ENCODE peak calls at places on chromosome 20, in five cellular contexts. J is stomach, M is AG09319, D is A549, N is cardiac muscle cell. T is an unnamed sample.

GRCh38 chr20:40232288-40232687 is 456.7 kb downstream of the MAFB start:
- DNase-seq in J (no peak), M (no peak), D (no peak), N (no peak), T (no peak)

GRCh38 chr20:45816951-45817651 is 4.7 kb downstream of the UBE2C start:
- DNase-seq in J (no peak), M (no peak), D (no peak), N (no peak), T (no peak)

GRCh38 chr20:61756446-61756845 is 309.2 kb downstream of the TAF4 start:
- DNase-seq in J (no peak), M (no peak), D (no peak), N (no peak), T (no peak)

GRCh38 chr20:4195499-4195898 is 180.1 kb upstream of the RNF24 start:
- DNase-seq in J (no peak), M (no peak), D (peak; percentile 52), N (peak; percentile 52), T (peak; percentile 32)

GRCh38 chr20:63941282-63942060 is 14.7 kb downstream of the UCKL1 start:
- DNase-seq in J (peak; percentile 64), M (no peak), D (no peak), N (peak; percentile 32), T (no peak)

GRCh38 chr20:39568090-39568489 is 605.9 kb downstream of the DHX35 start:
- DNase-seq in J (no peak), M (no peak), D (no peak), N (no peak), T (no peak)

GRCh38 chr20:20480689-20481088 is 112.8 kb downstream of the INSM1 start:
- DNase-seq in J (no peak), M (peak; percentile 56), D (no peak), N (no peak), T (no peak)

GRCh38 chr20:40654876-40655275 is 34.2 kb downstream of the MAFB start:
- DNase-seq in J (no peak), M (no peak), D (no peak), N (no peak), T (no peak)

GRCh38 chr20:44187763-44188709 is 1.0 kb upstream of the JPH2 start:
- DNase-seq in J (no peak), M (no peak), D (no peak), N (peak; percentile 67), T (no peak)

GRCh38 chr20:10985536-10985935 is 311.7 kb upstream of the JAG1 start:
- DNase-seq in J (no peak), M (no peak), D (no peak), N (no peak), T (no peak)

GRCh38 chr20:25376886-25377285 is 13.7 kb downstream of the ABHD12 start:
- DNase-seq in J (no peak), M (no peak), D (no peak), N (no peak), T (no peak)

GRCh38 chr20:32244150-32244823 is 33.2 kb upstream of the KIF3B start:
- DNase-seq in J (no peak), M (no peak), D (no peak), N (no peak), T (no peak)

GRCh38 chr20:6122873-6123649 is at the start of gene FERMT1:
- DNase-seq in J (peak; percentile 68), M (peak; percentile 18), D (peak; percentile 85), N (peak; percentile 79), T (peak; percentile 45)

GRCh38 chr20:48703511-48704219 is 124.1 kb downstream of the PREX1 start:
- DNase-seq in J (no peak), M (no peak), D (no peak), N (no peak), T (no peak)

GRCh38 chr20:1776608-1777475 is 118.4 kb upstream of the SIRPA start:
- DNase-seq in J (peak; percentile 84), M (peak; percentile 75), D (peak; percentile 69), N (peak; percentile 92), T (peak; percentile 95)

GRCh38 chr20:50892394-50892793 is 38.8 kb downstream of the ADNP start:
- DNase-seq in J (no peak), M (no peak), D (no peak), N (no peak), T (no peak)

GRCh38 chr20:62616728-62617621 is 25.3 kb upstream of the SLCO4A1 start:
- DNase-seq in J (peak; percentile 84), M (peak; percentile 10), D (peak; percentile 85), N (peak; percentile 85), T (peak; percentile 79)

GRCh38 chr20:16241911-16242310 is 331.3 kb downstream of the KIF16B start:
- DNase-seq in J (no peak), M (no peak), D (no peak), N (peak; percentile 34), T (no peak)
- TF ChIP-seq CTCF in J (no peak), M (peak; percentile 9), D (no peak), N (no peak), T (peak; percentile 20)

GRCh38 chr20:9177278-9177677 is 108.4 kb downstream of the PLCB4 start:
- DNase-seq in J (no peak), M (no peak), D (no peak), N (no peak), T (no peak)

GRCh38 chr20:9169409-9169808 is 100.5 kb downstream of the PLCB4 start:
- DNase-seq in J (no peak), M (no peak), D (no peak), N (no peak), T (no peak)

GRCh38 chr20:9172908-9173307 is 104.0 kb downstream of the PLCB4 start:
- DNase-seq in J (no peak), M (no peak), D (no peak), N (peak; percentile 11), T (no peak)
- TF ChIP-seq CTCF in J (no peak), M (peak; percentile 30), D (no peak), N (peak; percentile 16), T (no peak)

GRCh38 chr20:34084227-34084923 is 27.7 kb downstream of the EIF2S2 start:
- DNase-seq in J (no peak), M (no peak), D (no peak), N (no peak), T (no peak)

GRCh38 chr20:34082232-34082887 is 29.7 kb downstream of the EIF2S2 start:
- DNase-seq in J (no peak), M (no peak), D (no peak), N (no peak), T (no peak)

GRCh38 chr20:34085544-34086040 is 26.5 kb downstream of the EIF2S2 start:
- DNase-seq in J (no peak), M (no peak), D (no peak), N (no peak), T (no peak)

GRCh38 chr20:34083781-34084180 is 28.3 kb downstream of the EIF2S2 start:
- DNase-seq in J (no peak), M (no peak), D (no peak), N (no peak), T (no peak)

GRCh38 chr20:34083137-34083536 is 28.9 kb downstream of the EIF2S2 start:
- DNase-seq in J (peak; percentile 75), M (peak; percentile 87), D (no peak), N (peak; percentile 29), T (no peak)
- TF ChIP-seq CTCF in J (no peak), M (peak; percentile 38), D (no peak), N (peak; percentile 7), T (no peak)

GRCh38 chr20:36481380-36482043 is 59.8 kb upstream of the MYL9 start:
- DNase-seq in J (no peak), M (no peak), D (no peak), N (no peak), T (no peak)
- TF ChIP-seq CTCF in J (no peak), M (no peak), D (no peak), N (no peak), T (peak; percentile 24)